ENCODE peak calls at places on chromosomes 11 and 22, in six cellular contexts. S is IMR-90; Y is germinal center; O is stimulated activated CD8-positive, alpha-beta memory T cell treated with anti-CD3 and anti-CD28 coated beads, Interleukin-15, amount 100 ng/mL, for 4 hours; X is fibroblast of the aortic adventitia; F is lower lobe of right lung. G is an unnamed sample.

GRCh38 chr22:42907404-42908081 is 50.5 kb upstream of the ARFGAP3 start:
- DNase-seq in Y (no peak), O (no peak), S (no peak), F (peak; percentile 41), X (peak; percentile 26), G (no peak)

GRCh38 chr11:115081972-115082371 is 403.6 kb downstream of the NXPE2 start:
- DNase-seq in O (no peak), F (no peak), X (no peak), Y (no peak), S (no peak), G (no peak)

GRCh38 chr22:46963672-46964545 is 201.5 kb downstream of the TBC1D22A start:
- DNase-seq in F (no peak), O (no peak), S (no peak), X (no peak), Y (no peak), G (no peak)

GRCh38 chr22:37282385-37282677 is at the start of gene CYTH4:
- DNase-seq in Y (peak; percentile 78), X (no peak), F (peak; percentile 91), S (no peak), O (peak; percentile 68), G (no peak)

GRCh38 chr11:102530558-102530957 is at the start of gene MMP7:
- DNase-seq in S (peak; percentile 57), O (no peak), F (no peak), X (peak; percentile 60), Y (no peak), G (no peak)

GRCh38 chr22:19641254-19641982 is 72.9 kb upstream of the SEPTIN5 start:
- DNase-seq in Y (no peak), F (no peak), O (no peak), S (no peak), X (no peak), G (no peak)

GRCh38 chr11:28231475-28231874 is 123.3 kb downstream of the METTL15 start:
- DNase-seq in S (peak; percentile 90), X (peak; percentile 12), O (no peak), F (no peak), Y (no peak), G (no peak)

GRCh38 chr11:629237-629583 is 2.2 kb upstream of the SCT start:
- DNase-seq in F (no peak), X (no peak), S (no peak), Y (no peak), O (no peak), G (no peak)

GRCh38 chr11:32851251-32851650 is 21.5 kb downstream of the PRRG4 start:
- DNase-seq in S (no peak), Y (no peak), O (no peak), F (no peak), X (no peak), G (no peak)

GRCh38 chr11:119149371-119150275 is 771 bp downstream of the ABCG4 start:
- DNase-seq in O (no peak), F (no peak), S (no peak), X (no peak), Y (no peak), G (no peak)

GRCh38 chr11:119797137-119797611 is 68.2 kb upstream of the NECTIN1 start:
- DNase-seq in O (no peak), S (no peak), F (peak; percentile 10), X (no peak), Y (no peak), G (no peak)

GRCh38 chr11:82719316-82719715 is 14.3 kb downstream of the FAM181B start:
- DNase-seq in Y (no peak), X (no peak), S (no peak), F (no peak), O (no peak), G (no peak)

GRCh38 chr11:95066721-95067041 is at the start of gene SRSF8:
- DNase-seq in O (no peak), X (no peak), Y (no peak), F (no peak), S (no peak), G (no peak)

GRCh38 chr11:3981084-3981633 is 113.4 kb upstream of the RRM1 start:
- DNase-seq in S (no peak), X (no peak), F (no peak), O (no peak), Y (no peak), G (no peak)

GRCh38 chr11:113859665-113860064 is 15.7 kb downstream of the USP28 start:
- DNase-seq in F (no peak), X (no peak), Y (no peak), S (no peak), O (no peak), G (no peak)

GRCh38 chr11:61927501-61927900 is 10.1 kb upstream of the RAB3IL1 start:
- DNase-seq in O (no peak), F (no peak), S (no peak), Y (no peak), X (no peak), G (no peak)

GRCh38 chr11:131748146-131749050 is 378.0 kb downstream of the NTM start:
- DNase-seq in Y (peak; percentile 36), S (peak; percentile 79), X (peak; percentile 84), O (no peak), F (no peak), G (peak; percentile 65)

GRCh38 chr22:22731374-22731676 is 86.9 kb downstream of the GGTLC2 start:
- DNase-seq in X (no peak), F (no peak), S (no peak), Y (no peak), O (no peak), G (no peak)

GRCh38 chr11:80103149-80103859 is 662.5 kb upstream of the TENM4 start:
- DNase-seq in X (peak; percentile 75), Y (no peak), O (no peak), F (no peak), S (peak; percentile 97), G (no peak)

GRCh38 chr11:114553642-114554041 is 6.0 kb downstream of the NXPE1 start:
- DNase-seq in S (peak; percentile 19), Y (no peak), F (no peak), O (no peak), X (no peak), G (no peak)

GRCh38 chr22:19884161-19884953 is 29.7 kb upstream of the GNB1L start:
- DNase-seq in S (no peak), F (peak; percentile 37), Y (no peak), O (no peak), X (no peak), G (no peak)

GRCh38 chr11:16920559-16920958 is 93.7 kb downstream of the PLEKHA7 start:
- DNase-seq in Y (no peak), S (no peak), O (no peak), X (no peak), F (no peak), G (no peak)

GRCh38 chr22:46654927-46655595 is 34.9 kb downstream of the GRAMD4 start:
- DNase-seq in X (no peak), S (no peak), O (no peak), F (no peak), Y (no peak), G (no peak)

G was measured in vagina.